ENCODE peak calls at places on chromosomes 5 and 9, in eight cellular contexts. One of them, this sample, is unnamed.

GRCh38 chr9:69174645-69175487 is 789 bp downstream of the TJP2 start:
- DNase-seq in T-helper 2 cell: peak
- DNase-seq in KBM-7: peak
- DNase-seq in adipocyte: peak
- DNase-seq in DMS153: no peak
- DNase-seq in activated CD4-positive, alpha-beta memory T cell treated with anti-CD3 and anti-CD28 coated beads, Interleukin-2, amount 10 ng/mL, durations not matched to agents 7 days and 5 days: peak
- DNase-seq in activated T-helper 1 cell treated with Interleukin-2 at 50 U/mL for 16 hours: no peak
- DNase-seq in prostate gland: no peak
- DNase-seq in this sample: peak

GRCh38 chr9:83304686-83305085 is 233.5 kb downstream of the FRMD3 start:
- DNase-seq in T-helper 2 cell: no peak
- DNase-seq in prostate gland: peak
- DNase-seq in activated T-helper 1 cell treated with Interleukin-2 at 50 U/mL for 16 hours: no peak
- DNase-seq in DMS153: peak
- DNase-seq in KBM-7: no peak
- DNase-seq in adipocyte: peak
- DNase-seq in activated CD4-positive, alpha-beta memory T cell treated with anti-CD3 and anti-CD28 coated beads, Interleukin-2, amount 10 ng/mL, durations not matched to agents 7 days and 5 days: no peak
- DNase-seq in this sample: peak

GRCh38 chr5:62273691-62274090 is 32.3 kb upstream of the KIF2A start:
- DNase-seq in KBM-7: no peak
- DNase-seq in prostate gland: no peak
- DNase-seq in adipocyte: no peak
- DNase-seq in T-helper 2 cell: no peak
- DNase-seq in DMS153: no peak
- DNase-seq in activated CD4-positive, alpha-beta memory T cell treated with anti-CD3 and anti-CD28 coated beads, Interleukin-2, amount 10 ng/mL, durations not matched to agents 7 days and 5 days: no peak
- DNase-seq in activated T-helper 1 cell treated with Interleukin-2 at 50 U/mL for 16 hours: no peak
- DNase-seq in this sample: no peak

GRCh38 chr9:18520395-18520794 is 46.4 kb downstream of the ADAMTSL1 start:
- DNase-seq in activated T-helper 1 cell treated with Interleukin-2 at 50 U/mL for 16 hours: no peak
- DNase-seq in adipocyte: peak
- DNase-seq in T-helper 2 cell: no peak
- DNase-seq in KBM-7: no peak
- DNase-seq in activated CD4-positive, alpha-beta memory T cell treated with anti-CD3 and anti-CD28 coated beads, Interleukin-2, amount 10 ng/mL, durations not matched to agents 7 days and 5 days: no peak
- DNase-seq in prostate gland: no peak
- DNase-seq in DMS153: no peak
- DNase-seq in this sample: peak

GRCh38 chr5:150398432-150399157 is 14.1 kb downstream of the CD74 start:
- DNase-seq in KBM-7: peak
- DNase-seq in adipocyte: no peak
- DNase-seq in T-helper 2 cell: peak
- DNase-seq in activated CD4-positive, alpha-beta memory T cell treated with anti-CD3 and anti-CD28 coated beads, Interleukin-2, amount 10 ng/mL, durations not matched to agents 7 days and 5 days: no peak
- DNase-seq in activated T-helper 1 cell treated with Interleukin-2 at 50 U/mL for 16 hours: no peak
- DNase-seq in DMS153: no peak
- DNase-seq in prostate gland: no peak
- DNase-seq in this sample: no peak

GRCh38 chr9:133770076-133770777 is 32.1 kb upstream of the SARDH start:
- DNase-seq in prostate gland: no peak
- DNase-seq in activated CD4-positive, alpha-beta memory T cell treated with anti-CD3 and anti-CD28 coated beads, Interleukin-2, amount 10 ng/mL, durations not matched to agents 7 days and 5 days: peak
- DNase-seq in T-helper 2 cell: no peak
- DNase-seq in KBM-7: no peak
- DNase-seq in adipocyte: no peak
- DNase-seq in DMS153: no peak
- DNase-seq in activated T-helper 1 cell treated with Interleukin-2 at 50 U/mL for 16 hours: no peak
- DNase-seq in this sample: no peak

GRCh38 chr5:125198270-125198974 is 452.0 kb upstream of the ZNF608 start:
- DNase-seq in adipocyte: peak
- DNase-seq in KBM-7: no peak
- DNase-seq in activated T-helper 1 cell treated with Interleukin-2 at 50 U/mL for 16 hours: no peak
- DNase-seq in activated CD4-positive, alpha-beta memory T cell treated with anti-CD3 and anti-CD28 coated beads, Interleukin-2, amount 10 ng/mL, durations not matched to agents 7 days and 5 days: no peak
- DNase-seq in DMS153: peak
- DNase-seq in prostate gland: peak
- DNase-seq in T-helper 2 cell: no peak
- DNase-seq in this sample: peak

GRCh38 chr9:35518981-35519679 is 29.2 kb downstream of the RUSC2 start:
- DNase-seq in activated CD4-positive, alpha-beta memory T cell treated with anti-CD3 and anti-CD28 coated beads, Interleukin-2, amount 10 ng/mL, durations not matched to agents 7 days and 5 days: no peak
- DNase-seq in prostate gland: no peak
- DNase-seq in KBM-7: no peak
- DNase-seq in adipocyte: peak
- DNase-seq in activated T-helper 1 cell treated with Interleukin-2 at 50 U/mL for 16 hours: no peak
- DNase-seq in DMS153: no peak
- DNase-seq in T-helper 2 cell: no peak
- DNase-seq in this sample: peak

GRCh38 chr9:14993061-14993800 is 83.0 kb upstream of the FREM1 start:
- DNase-seq in activated T-helper 1 cell treated with Interleukin-2 at 50 U/mL for 16 hours: peak
- DNase-seq in activated CD4-positive, alpha-beta memory T cell treated with anti-CD3 and anti-CD28 coated beads, Interleukin-2, amount 10 ng/mL, durations not matched to agents 7 days and 5 days: peak
- DNase-seq in T-helper 2 cell: peak
- DNase-seq in DMS153: no peak
- DNase-seq in KBM-7: peak
- DNase-seq in prostate gland: peak
- DNase-seq in adipocyte: peak
- DNase-seq in this sample: peak

GRCh38 chr5:148993283-148993936 is 69.5 kb downstream of the SH3TC2 start:
- DNase-seq in T-helper 2 cell: no peak
- DNase-seq in activated CD4-positive, alpha-beta memory T cell treated with anti-CD3 and anti-CD28 coated beads, Interleukin-2, amount 10 ng/mL, durations not matched to agents 7 days and 5 days: no peak
- DNase-seq in adipocyte: no peak
- DNase-seq in DMS153: no peak
- DNase-seq in activated T-helper 1 cell treated with Interleukin-2 at 50 U/mL for 16 hours: no peak
- DNase-seq in prostate gland: no peak
- DNase-seq in KBM-7: no peak
- DNase-seq in this sample: no peak

GRCh38 chr9:98993570-98993945 is 49.9 kb downstream of the COL15A1 start:
- DNase-seq in DMS153: no peak
- DNase-seq in activated CD4-positive, alpha-beta memory T cell treated with anti-CD3 and anti-CD28 coated beads, Interleukin-2, amount 10 ng/mL, durations not matched to agents 7 days and 5 days: peak
- DNase-seq in activated T-helper 1 cell treated with Interleukin-2 at 50 U/mL for 16 hours: no peak
- DNase-seq in T-helper 2 cell: peak
- DNase-seq in adipocyte: no peak
- DNase-seq in KBM-7: peak
- DNase-seq in prostate gland: no peak
- DNase-seq in this sample: no peak

GRCh38 chr9:18438951-18439350 is 35.0 kb upstream of the ADAMTSL1 start:
- DNase-seq in activated T-helper 1 cell treated with Interleukin-2 at 50 U/mL for 16 hours: no peak
- DNase-seq in T-helper 2 cell: no peak
- DNase-seq in KBM-7: no peak
- DNase-seq in DMS153: no peak
- DNase-seq in activated CD4-positive, alpha-beta memory T cell treated with anti-CD3 and anti-CD28 coated beads, Interleukin-2, amount 10 ng/mL, durations not matched to agents 7 days and 5 days: no peak
- DNase-seq in prostate gland: no peak
- DNase-seq in adipocyte: no peak
- DNase-seq in this sample: peak

GRCh38 chr5:156361451-156362109 is 34.6 kb downstream of the SGCD start:
- DNase-seq in adipocyte: peak
- DNase-seq in KBM-7: no peak
- DNase-seq in DMS153: no peak
- DNase-seq in activated T-helper 1 cell treated with Interleukin-2 at 50 U/mL for 16 hours: no peak
- DNase-seq in T-helper 2 cell: no peak
- DNase-seq in activated CD4-positive, alpha-beta memory T cell treated with anti-CD3 and anti-CD28 coated beads, Interleukin-2, amount 10 ng/mL, durations not matched to agents 7 days and 5 days: no peak
- DNase-seq in prostate gland: no peak
- DNase-seq in this sample: no peak

GRCh38 chr5:144328505-144328904 is 157.8 kb downstream of the KCTD16 start:
- DNase-seq in prostate gland: no peak
- DNase-seq in activated CD4-positive, alpha-beta memory T cell treated with anti-CD3 and anti-CD28 coated beads, Interleukin-2, amount 10 ng/mL, durations not matched to agents 7 days and 5 days: no peak
- DNase-seq in DMS153: peak
- DNase-seq in T-helper 2 cell: no peak
- DNase-seq in activated T-helper 1 cell treated with Interleukin-2 at 50 U/mL for 16 hours: no peak
- DNase-seq in KBM-7: no peak
- DNase-seq in adipocyte: no peak
- DNase-seq in this sample: no peak

GRCh38 chr9:83431470-83432060 is 106.6 kb downstream of the FRMD3 start:
- DNase-seq in KBM-7: no peak
- DNase-seq in prostate gland: peak
- DNase-seq in activated T-helper 1 cell treated with Interleukin-2 at 50 U/mL for 16 hours: no peak
- DNase-seq in adipocyte: peak
- DNase-seq in T-helper 2 cell: no peak
- DNase-seq in DMS153: no peak
- DNase-seq in activated CD4-positive, alpha-beta memory T cell treated with anti-CD3 and anti-CD28 coated beads, Interleukin-2, amount 10 ng/mL, durations not matched to agents 7 days and 5 days: no peak
- DNase-seq in this sample: no peak

GRCh38 chr5:145464194-145464593 is 370.9 kb downstream of the PRELID2 start:
- DNase-seq in activated T-helper 1 cell treated with Interleukin-2 at 50 U/mL for 16 hours: no peak
- DNase-seq in prostate gland: no peak
- DNase-seq in T-helper 2 cell: no peak
- DNase-seq in activated CD4-positive, alpha-beta memory T cell treated with anti-CD3 and anti-CD28 coated beads, Interleukin-2, amount 10 ng/mL, durations not matched to agents 7 days and 5 days: no peak
- DNase-seq in adipocyte: no peak
- DNase-seq in DMS153: no peak
- DNase-seq in KBM-7: no peak
- DNase-seq in this sample: no peak

GRCh38 chr5:80055491-80056170 is 20.5 kb downstream of the THBS4 start:
- DNase-seq in activated CD4-positive, alpha-beta memory T cell treated with anti-CD3 and anti-CD28 coated beads, Interleukin-2, amount 10 ng/mL, durations not matched to agents 7 days and 5 days: no peak
- DNase-seq in KBM-7: no peak
- DNase-seq in adipocyte: no peak
- DNase-seq in T-helper 2 cell: no peak
- DNase-seq in DMS153: peak
- DNase-seq in activated T-helper 1 cell treated with Interleukin-2 at 50 U/mL for 16 hours: no peak
- DNase-seq in prostate gland: no peak
- DNase-seq in this sample: no peak

GRCh38 chr5:179331591-179331990 is 13.7 kb downstream of the ADAMTS2 start:
- DNase-seq in adipocyte: no peak
- DNase-seq in activated CD4-positive, alpha-beta memory T cell treated with anti-CD3 and anti-CD28 coated beads, Interleukin-2, amount 10 ng/mL, durations not matched to agents 7 days and 5 days: no peak
- DNase-seq in activated T-helper 1 cell treated with Interleukin-2 at 50 U/mL for 16 hours: no peak
- DNase-seq in KBM-7: no peak
- DNase-seq in DMS153: no peak
- DNase-seq in T-helper 2 cell: no peak
- DNase-seq in prostate gland: no peak
- DNase-seq in this sample: no peak

GRCh38 chr5:132473019-132473531 is 17.5 kb downstream of the IRF1 start:
- DNase-seq in activated T-helper 1 cell treated with Interleukin-2 at 50 U/mL for 16 hours: peak
- DNase-seq in adipocyte: no peak
- DNase-seq in DMS153: no peak
- DNase-seq in T-helper 2 cell: peak
- DNase-seq in prostate gland: no peak
- DNase-seq in activated CD4-positive, alpha-beta memory T cell treated with anti-CD3 and anti-CD28 coated beads, Interleukin-2, amount 10 ng/mL, durations not matched to agents 7 days and 5 days: peak
- DNase-seq in KBM-7: no peak
- DNase-seq in this sample: no peak

GRCh38 chr9:84761137-84761808 is 91.7 kb downstream of the NTRK2 start:
- DNase-seq in KBM-7: no peak
- DNase-seq in DMS153: no peak
- DNase-seq in activated T-helper 1 cell treated with Interleukin-2 at 50 U/mL for 16 hours: no peak
- DNase-seq in activated CD4-positive, alpha-beta memory T cell treated with anti-CD3 and anti-CD28 coated beads, Interleukin-2, amount 10 ng/mL, durations not matched to agents 7 days and 5 days: peak
- DNase-seq in T-helper 2 cell: peak
- DNase-seq in prostate gland: no peak
- DNase-seq in adipocyte: no peak
- DNase-seq in this sample: no peak

GRCh38 chr5:132060501-132061161 is at the start of gene IL3:
- DNase-seq in prostate gland: no peak
- DNase-seq in T-helper 2 cell: no peak
- DNase-seq in DMS153: no peak
- DNase-seq in activated T-helper 1 cell treated with Interleukin-2 at 50 U/mL for 16 hours: no peak
- DNase-seq in KBM-7: no peak
- DNase-seq in adipocyte: no peak
- DNase-seq in activated CD4-positive, alpha-beta memory T cell treated with anti-CD3 and anti-CD28 coated beads, Interleukin-2, amount 10 ng/mL, durations not matched to agents 7 days and 5 days: peak
- DNase-seq in this sample: no peak

GRCh38 chr9:79111653-79112052 is 460.1 kb upstream of the TLE4 start:
- DNase-seq in DMS153: no peak
- DNase-seq in activated CD4-positive, alpha-beta memory T cell treated with anti-CD3 and anti-CD28 coated beads, Interleukin-2, amount 10 ng/mL, durations not matched to agents 7 days and 5 days: no peak
- DNase-seq in KBM-7: no peak
- DNase-seq in activated T-helper 1 cell treated with Interleukin-2 at 50 U/mL for 16 hours: no peak
- DNase-seq in T-helper 2 cell: no peak
- DNase-seq in adipocyte: no peak
- DNase-seq in prostate gland: no peak
- DNase-seq in this sample: no peak

GRCh38 chr5:79759436-79759835 is 69.8 kb downstream of the CMYA5 start:
- DNase-seq in prostate gland: no peak
- DNase-seq in KBM-7: no peak
- DNase-seq in activated CD4-positive, alpha-beta memory T cell treated with anti-CD3 and anti-CD28 coated beads, Interleukin-2, amount 10 ng/mL, durations not matched to agents 7 days and 5 days: no peak
- DNase-seq in DMS153: no peak
- DNase-seq in activated T-helper 1 cell treated with Interleukin-2 at 50 U/mL for 16 hours: no peak
- DNase-seq in adipocyte: peak
- DNase-seq in T-helper 2 cell: no peak
- DNase-seq in this sample: peak

GRCh38 chr5:26847041-26847736 is 191.2 kb downstream of the CDH9 start:
- DNase-seq in activated CD4-positive, alpha-beta memory T cell treated with anti-CD3 and anti-CD28 coated beads, Interleukin-2, amount 10 ng/mL, durations not matched to agents 7 days and 5 days: no peak
- DNase-seq in prostate gland: no peak
- DNase-seq in KBM-7: no peak
- DNase-seq in activated T-helper 1 cell treated with Interleukin-2 at 50 U/mL for 16 hours: no peak
- DNase-seq in DMS153: peak
- DNase-seq in adipocyte: peak
- DNase-seq in T-helper 2 cell: no peak
- DNase-seq in this sample: no peak

GRCh38 chr9:131502781-131503625 is at the start of gene POMT1:
- DNase-seq in activated CD4-positive, alpha-beta memory T cell treated with anti-CD3 and anti-CD28 coated beads, Interleukin-2, amount 10 ng/mL, durations not matched to agents 7 days and 5 days: peak
- DNase-seq in KBM-7: peak
- DNase-seq in DMS153: peak
- DNase-seq in T-helper 2 cell: peak
- DNase-seq in activated T-helper 1 cell treated with Interleukin-2 at 50 U/mL for 16 hours: peak
- DNase-seq in prostate gland: peak
- DNase-seq in adipocyte: peak
- DNase-seq in this sample: peak

GRCh38 chr5:58085800-58086199 is 374.1 kb downstream of the PLK2 start:
- DNase-seq in adipocyte: no peak
- DNase-seq in activated CD4-positive, alpha-beta memory T cell treated with anti-CD3 and anti-CD28 coated beads, Interleukin-2, amount 10 ng/mL, durations not matched to agents 7 days and 5 days: no peak
- DNase-seq in activated T-helper 1 cell treated with Interleukin-2 at 50 U/mL for 16 hours: no peak
- DNase-seq in T-helper 2 cell: no peak
- DNase-seq in KBM-7: no peak
- DNase-seq in DMS153: no peak
- DNase-seq in prostate gland: no peak
- DNase-seq in this sample: no peak

GRCh38 chr9:116662633-116663032 is 24.5 kb upstream of the TRIM32 start:
- DNase-seq in activated CD4-positive, alpha-beta memory T cell treated with anti-CD3 and anti-CD28 coated beads, Interleukin-2, amount 10 ng/mL, durations not matched to agents 7 days and 5 days: no peak
- DNase-seq in activated T-helper 1 cell treated with Interleukin-2 at 50 U/mL for 16 hours: no peak
- DNase-seq in T-helper 2 cell: no peak
- DNase-seq in KBM-7: no peak
- DNase-seq in prostate gland: no peak
- DNase-seq in adipocyte: peak
- DNase-seq in DMS153: no peak
- DNase-seq in this sample: peak

GRCh38 chr5:16051246-16051645 is 128.3 kb downstream of the MARCHF11 start:
- DNase-seq in DMS153: no peak
- DNase-seq in T-helper 2 cell: no peak
- DNase-seq in activated T-helper 1 cell treated with Interleukin-2 at 50 U/mL for 16 hours: no peak
- DNase-seq in activated CD4-positive, alpha-beta memory T cell treated with anti-CD3 and anti-CD28 coated beads, Interleukin-2, amount 10 ng/mL, durations not matched to agents 7 days and 5 days: no peak
- DNase-seq in KBM-7: no peak
- DNase-seq in prostate gland: no peak
- DNase-seq in adipocyte: no peak
- DNase-seq in this sample: no peak

This sample was measured in fibroblast of gingiva.